ENCODE peak calls at places on chromosomes 5 and 9, in six cellular contexts. Q, P, E, X, U and Z are unnamed samples.

GRCh38 chr5:154863291-154864080 is 5.1 kb downstream of the CNOT8 start:
- DNase-seq in Q (no peak), P (no peak), E (no peak), X (no peak), U (no peak), Z (no peak)

GRCh38 chr5:81181576-81182316 is 51.4 kb upstream of the CKMT2 start:
- DNase-seq in Q (no peak), P (no peak), E (no peak), X (peak), U (no peak), Z (no peak)

GRCh38 chr9:100595391-100596199 is 17.7 kb downstream of the CAVIN4 start:
- DNase-seq in Q (peak), P (peak), E (peak), X (peak), U (peak), Z (peak)

GRCh38 chr5:177509361-177509951 is at the start of gene DOK3:
- DNase-seq in Q (peak), P (no peak), E (no peak), X (no peak), U (no peak), Z (no peak)

GRCh38 chr5:85921590-85921989 is 696.2 kb upstream of the COX7C start:
- DNase-seq in Q (no peak), P (no peak), E (no peak), X (no peak), U (no peak), Z (no peak)

GRCh38 chr9:134043531-134043988 is 18.3 kb downstream of the BRD3OS start:
- DNase-seq in Q (no peak), P (no peak), E (no peak), X (no peak), U (no peak), Z (no peak)

GRCh38 chr5:140367631-140368013 is 7.6 kb downstream of the SLC4A9 start:
- DNase-seq in Q (no peak), P (no peak), E (no peak), X (no peak), U (no peak), Z (no peak)

GRCh38 chr9:105712773-105713172 is 18.4 kb downstream of the TMEM38B start:
- DNase-seq in Q (no peak), P (no peak), E (no peak), X (no peak), U (no peak), Z (no peak)

GRCh38 chr5:79588645-79589044 is 23.6 kb upstream of the TENT2 start:
- DNase-seq in Q (no peak), P (no peak), E (no peak), X (no peak), U (no peak), Z (no peak)

GRCh38 chr5:87403409-87403808 is 9.3 kb downstream of the CCNH start:
- DNase-seq in Q (no peak), P (no peak), E (no peak), X (no peak), U (no peak), Z (no peak)

GRCh38 chr5:12023614-12024241 is 119.5 kb upstream of the CTNND2 start:
- DNase-seq in Q (peak), P (peak), E (peak), X (peak), U (no peak), Z (peak)

GRCh38 chr5:76473676-76474075 is 70.6 kb downstream of the IQGAP2 start:
- DNase-seq in Q (no peak), P (no peak), E (no peak), X (no peak), U (no peak), Z (no peak)

GRCh38 chr9:129338701-129339445 is 160.8 kb upstream of the IER5L start:
- DNase-seq in Q (no peak), P (no peak), E (peak), X (no peak), U (no peak), Z (no peak)

GRCh38 chr5:159051431-159052281 is 48.1 kb downstream of the EBF1 start:
- DNase-seq in Q (peak), P (peak), E (no peak), X (peak), U (no peak), Z (no peak)

GRCh38 chr5:127700237-127700766 is 2.9 kb upstream of the CCDC192 start:
- DNase-seq in Q (no peak), P (no peak), E (no peak), X (peak), U (no peak), Z (no peak)

GRCh38 chr5:115325291-115326019 is 29.0 kb upstream of the CCDC112 start:
- DNase-seq in Q (no peak), P (peak), E (no peak), X (no peak), U (no peak), Z (no peak)

GRCh38 chr5:11240293-11241190 is 479.5 kb upstream of the DAP start:
- DNase-seq in Q (no peak), P (no peak), E (no peak), X (no peak), U (no peak), Z (no peak)

GRCh38 chr9:121654497-121655140 is 3.2 kb downstream of the DAB2IP start:
- DNase-seq in Q (no peak), P (no peak), E (no peak), X (no peak), U (no peak), Z (no peak)

GRCh38 chr5:173793677-173794570 is 94.2 kb upstream of the CPEB4 start:
- DNase-seq in Q (no peak), P (no peak), E (no peak), X (no peak), U (no peak), Z (peak)

GRCh38 chr9:3794005-3794404 is 268.2 kb upstream of the RFX3 start:
- DNase-seq in Q (no peak), P (peak), E (peak), X (peak), U (no peak), Z (no peak)

GRCh38 chr9:25678147-25678666 is at the start of gene TUSC1:
- DNase-seq in Q (peak), P (peak), E (peak), X (peak), U (no peak), Z (peak)

GRCh38 chr5:159262472-159262858 is 625 bp upstream of the UBLCP1 start:
- DNase-seq in Q (no peak), P (no peak), E (peak), X (no peak), U (peak), Z (no peak)

GRCh38 chr9:20732118-20732517 is 48.1 kb downstream of the FOCAD start:
- DNase-seq in Q (peak), P (no peak), E (peak), X (no peak), U (no peak), Z (peak)

GRCh38 chr9:87882627-87883026 is at the start of gene SPATA31E1:
- DNase-seq in Q (no peak), P (no peak), E (no peak), X (peak), U (no peak), Z (no peak)

GRCh38 chr9:136791466-136792276 is 527 bp downstream of the TMEM141 start:
- DNase-seq in Q (peak), P (no peak), E (no peak), X (peak), U (peak), Z (peak)

GRCh38 chr9:24832307-24832706 is 286.6 kb upstream of the IZUMO3 start:
- DNase-seq in Q (no peak), P (no peak), E (no peak), X (peak), U (no peak), Z (no peak)

GRCh38 chr9:92385001-92385400 is 19.4 kb downstream of the OGN start:
- DNase-seq in Q (peak), P (peak), E (no peak), X (no peak), U (no peak), Z (no peak)

GRCh38 chr5:67401166-67401565 is 204.6 kb upstream of the CD180 start:
- DNase-seq in Q (no peak), P (no peak), E (no peak), X (no peak), U (no peak), Z (no peak)

GRCh38 chr9:127451681-127452480 is 571 bp downstream of the LRSAM1 start:
- DNase-seq in Q (peak), P (peak), E (peak), X (peak), U (no peak), Z (peak)

GRCh38 chr9:38761334-38761733 is 41.4 kb upstream of the FAM240B start:
- DNase-seq in Q (no peak), P (no peak), E (no peak), X (peak), U (no peak), Z (no peak)

DNA sequence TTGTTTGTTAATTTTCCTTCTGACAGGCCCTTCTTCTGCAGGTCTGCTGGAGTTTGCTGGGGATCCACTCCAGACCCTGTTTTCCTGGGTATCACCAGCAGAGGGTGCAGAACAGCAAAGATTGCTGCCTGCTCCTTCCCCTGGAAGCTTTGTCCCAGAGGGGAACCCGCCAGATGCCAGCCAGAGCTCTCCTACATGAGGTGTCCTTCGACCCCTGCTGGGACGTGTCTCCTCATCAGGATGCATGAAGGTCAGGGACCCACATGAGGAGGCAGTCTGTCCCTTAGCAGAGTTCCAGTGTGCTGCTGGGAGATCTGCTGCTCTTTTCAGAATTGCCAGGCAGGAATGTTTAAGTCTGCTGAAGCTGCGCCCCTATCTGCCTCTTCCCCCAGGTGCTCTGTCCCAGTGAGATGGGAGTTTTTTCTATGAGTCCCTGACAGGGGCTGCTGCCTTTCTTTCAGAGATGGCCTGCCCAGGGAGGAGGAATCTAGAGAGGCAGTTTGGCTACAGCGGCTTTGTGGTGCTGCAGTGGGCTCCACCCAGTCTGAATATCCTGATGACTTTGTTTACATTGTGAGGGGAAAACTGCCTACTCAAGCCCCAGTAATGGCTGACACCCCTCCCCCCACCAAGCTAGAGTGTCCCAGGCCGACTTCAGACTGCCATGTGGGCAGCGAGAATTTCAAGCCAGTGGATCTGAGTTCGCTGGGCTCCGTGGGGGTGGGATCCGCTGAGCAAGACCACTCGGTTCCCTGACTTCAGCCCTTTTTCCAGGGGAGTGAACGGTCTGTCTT is 772.0 kb upstream of the FAM174A start:
- DNase-seq in Q (no peak), P (no peak), E (no peak), X (peak), U (no peak), Z (no peak)
- H3K9ac ChIP-seq in Q (no peak), P (no peak), E (no peak), X (no peak), U (no peak), Z (no peak)

GRCh38 chr5:179504191-179504590 is 46.2 kb upstream of the RUFY1 start:
- DNase-seq in Q (no peak), P (no peak), E (no peak), X (no peak), U (no peak), Z (no peak)
- H3K9ac ChIP-seq in Q (no peak), P (no peak), E (no peak), X (no peak), U (no peak), Z (no peak)

DNA sequence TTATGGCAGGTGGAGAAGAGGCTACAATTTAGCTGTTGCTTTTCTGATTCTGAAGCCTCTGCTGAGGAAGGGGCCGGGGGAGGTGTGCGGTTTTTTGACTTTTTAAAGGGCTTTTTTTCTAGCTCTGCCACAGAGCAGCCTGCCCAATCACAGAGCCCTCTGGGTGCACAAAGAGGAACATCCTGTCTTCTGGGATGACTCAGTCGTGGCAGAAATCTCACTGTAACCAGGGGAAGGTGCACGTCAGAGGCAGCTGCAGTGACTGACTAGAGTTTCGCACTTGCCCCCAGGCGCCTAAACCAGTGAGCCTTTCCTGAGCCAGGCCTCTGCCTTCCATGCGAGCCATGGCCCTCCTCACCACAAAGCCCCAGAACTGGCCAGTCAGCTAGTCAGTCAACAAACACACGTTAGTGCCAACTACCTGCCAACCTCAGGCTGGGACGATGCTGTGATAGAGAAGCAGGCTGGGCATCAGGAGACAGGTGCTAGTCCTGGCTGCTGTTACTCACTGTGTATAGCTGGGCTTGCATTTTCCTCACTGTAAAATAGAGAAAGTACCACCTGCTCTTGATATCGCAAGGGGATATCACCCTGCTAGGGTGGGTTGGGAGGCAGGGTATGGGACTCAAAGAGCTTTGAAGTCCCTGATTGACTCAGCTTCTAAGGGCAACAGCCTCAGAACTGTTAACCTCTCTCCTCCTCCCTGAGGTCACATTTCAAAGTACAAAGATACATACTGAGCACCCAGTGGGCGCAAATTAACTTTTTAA is 2.2 kb downstream of the AKNA start:
- DNase-seq in Q (peak), P (peak), E (peak), X (no peak), U (peak), Z (peak)
- H3K9ac ChIP-seq in Q (peak), P (peak), E (peak), X (no peak), U (no peak), Z (peak)

GRCh38 chr5:150402901-150403342 is 9.8 kb downstream of the CD74 start:
- DNase-seq in Q (no peak), P (no peak), E (no peak), X (no peak), U (no peak), Z (no peak)
- H3K9ac ChIP-seq in Q (no peak), P (no peak), E (no peak), X (no peak), U (no peak), Z (no peak)

GRCh38 chr9:6641961-6642360 is 3.6 kb downstream of the GLDC start:
- DNase-seq in Q (no peak), P (no peak), E (no peak), X (no peak), U (no peak), Z (peak)

GRCh38 chr9:6646028-6646636 is 603 bp upstream of the GLDC start:
- DNase-seq in Q (no peak), P (no peak), E (no peak), X (no peak), U (no peak), Z (no peak)

GRCh38 chr9:6645153-6646027 is at the start of gene GLDC:
- DNase-seq in Q (peak), P (no peak), E (no peak), X (peak), U (peak), Z (peak)

GRCh38 chr9:6641561-6641960 is 4.0 kb downstream of the GLDC start:
- DNase-seq in Q (no peak), P (no peak), E (no peak), X (no peak), U (no peak), Z (no peak)

DNA sequence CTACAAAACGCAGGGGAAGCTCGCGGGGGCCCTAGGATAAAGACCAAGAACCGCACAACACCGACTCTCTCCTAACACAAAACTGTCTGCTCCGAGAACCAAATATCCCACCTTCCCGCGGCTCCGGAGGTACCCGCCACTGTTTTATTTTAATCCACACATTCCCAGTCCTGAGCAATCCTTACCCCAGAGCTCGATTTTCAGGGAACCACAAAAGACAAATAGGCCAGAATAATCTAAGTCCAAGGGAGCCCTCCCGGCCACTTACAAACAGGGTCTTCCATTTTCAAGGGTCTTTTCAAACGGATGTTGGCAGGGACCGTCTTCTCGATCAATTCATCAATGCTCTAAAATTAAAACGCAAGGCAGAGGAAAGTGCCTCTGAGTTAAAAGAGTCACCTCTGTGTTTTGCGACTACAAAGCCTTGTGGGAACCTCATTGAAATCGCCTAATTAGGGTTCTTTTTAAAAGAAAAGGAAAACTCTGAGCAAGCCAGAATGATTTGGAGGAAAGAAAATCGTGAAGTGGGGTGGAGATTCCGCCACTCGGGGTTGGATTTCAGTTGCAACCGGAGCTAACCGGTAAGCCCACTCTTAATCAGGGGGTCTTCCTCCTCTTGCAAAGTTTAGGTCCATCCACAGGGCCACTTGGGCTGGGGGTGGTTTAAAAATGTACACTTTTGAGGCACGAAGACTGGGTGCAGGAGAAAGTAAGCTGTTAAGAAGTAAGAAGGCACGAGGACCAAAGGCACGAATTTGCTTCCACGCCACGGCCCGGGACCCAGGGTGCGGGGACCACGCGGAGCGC is 980 bp downstream of the GLDC start:
- DNase-seq in Q (peak), P (no peak), E (no peak), X (peak), U (no peak), Z (no peak)
- H3K9ac ChIP-seq in Q (no peak), P (no peak), E (no peak), X (peak), U (no peak), Z (no peak)

DNA sequence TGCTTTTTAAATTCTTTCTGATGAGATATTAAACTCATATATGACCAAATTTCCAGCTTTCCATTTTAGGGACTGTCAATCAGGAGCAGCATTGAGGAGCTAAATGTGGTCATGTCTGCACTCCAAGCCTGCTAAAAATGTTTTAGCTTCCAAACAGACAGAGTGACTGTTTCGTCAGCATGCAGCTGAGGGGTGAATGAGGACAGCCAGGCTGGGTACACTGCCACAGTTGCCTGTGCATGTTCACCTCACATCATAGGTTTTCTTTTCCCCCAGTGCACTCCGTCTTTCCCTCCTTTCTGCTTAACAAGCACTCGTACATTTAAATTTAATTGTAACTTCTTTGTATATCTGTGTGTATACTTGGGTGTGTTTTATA is 138.1 kb downstream of the ARRDC3 start:
- DNase-seq in Q (no peak), P (no peak), E (no peak), X (no peak), U (no peak), Z (no peak)
- H3K9ac ChIP-seq in Q (no peak), P (no peak), E (no peak), X (no peak), U (no peak), Z (no peak)

DNA sequence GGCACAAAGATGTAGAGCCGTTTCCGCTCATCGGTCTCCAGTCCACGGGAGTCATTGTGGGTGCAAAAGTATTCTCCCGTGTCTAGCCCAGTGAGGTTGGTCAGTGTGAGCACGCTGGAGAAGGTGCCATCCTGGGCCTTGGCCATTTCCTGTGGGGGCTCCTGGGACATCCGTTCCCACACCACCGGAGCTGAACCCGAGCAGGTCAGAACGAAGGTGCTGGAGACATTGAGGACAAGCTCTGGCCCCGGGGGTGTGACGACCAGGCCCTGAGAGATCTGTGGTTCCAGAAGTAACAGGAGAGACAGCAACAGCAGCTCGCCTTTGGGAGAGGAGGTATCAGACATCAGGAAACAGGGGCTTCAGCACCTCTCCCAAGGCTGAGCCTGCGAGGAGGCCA is 20.1 kb downstream of the PDGFRB start:
- DNase-seq in Q (no peak), P (no peak), E (no peak), X (no peak), U (no peak), Z (no peak)
- H3K9ac ChIP-seq in Q (no peak), P (peak), E (no peak), X (no peak), U (no peak), Z (no peak)

GRCh38 chr5:135322744-135323143 is 76.3 kb downstream of the MACROH2A1 start:
- DNase-seq in Q (no peak), P (no peak), E (no peak), X (no peak), U (no peak), Z (no peak)
- H3K9ac ChIP-seq in Q (no peak), P (no peak), E (no peak), X (no peak), U (no peak), Z (no peak)

GRCh38 chr9:98161851-98162250 is 30.6 kb downstream of the CORO2A start:
- DNase-seq in Q (no peak), P (no peak), E (no peak), X (no peak), U (no peak), Z (no peak)
- H3K9ac ChIP-seq in Q (no peak), P (no peak), E (no peak), X (no peak), U (no peak), Z (no peak)